ENCODE peak calls at places on chromosomes 13 and 19, in five cellular contexts. G, C, J, R and F are unnamed samples.
A peak's percentile ranks its signal among the peaks of the same experiment; 100 is the strongest.

GRCh38 chr19:41746593-41747227 is 8.6 kb upstream of the CEACAM6 start:
- DNase-seq in G (peak; percentile 77), C (no peak), J (peak; percentile 13), R (peak; percentile 49), F (peak; percentile 20)

GRCh38 chr13:93244141-93244917 is 17.7 kb downstream of the GPC6 start:
- DNase-seq in G (no peak), C (no peak), J (no peak), R (peak; percentile 57), F (no peak)

GRCh38 chr19:2477732-2478191 is 1.8 kb downstream of the GADD45B start:
- DNase-seq in G (no peak), C (no peak), J (no peak), R (peak; percentile 17), F (no peak)

GRCh38 chr13:27442071-27442647 is 8.2 kb downstream of the MTIF3 start:
- DNase-seq in G (no peak), C (no peak), J (no peak), R (no peak), F (no peak)

GRCh38 chr13:102609696-102610095 is 12.9 kb downstream of the TPP2 start:
- DNase-seq in G (no peak), C (no peak), J (no peak), R (no peak), F (no peak)

GRCh38 chr13:98443329-98443728 is 133.6 kb downstream of the STK24 start:
- DNase-seq in G (no peak), C (no peak), J (peak; percentile 23), R (peak; percentile 85), F (no peak)

GRCh38 chr19:294341-294818 is 3.2 kb upstream of the PLPP2 start:
- DNase-seq in G (no peak), C (no peak), J (no peak), R (no peak), F (no peak)

GRCh38 chr13:83221256-83221655 is 661.0 kb downstream of the SLITRK1 start:
- DNase-seq in G (no peak), C (no peak), J (no peak), R (peak; percentile 65), F (no peak)

GRCh38 chr13:73259061-73259908 is 200.5 kb downstream of the KLF5 start:
- DNase-seq in G (no peak), C (no peak), J (no peak), R (no peak), F (no peak)

GRCh38 chr19:1883784-1884183 is 1.5 kb downstream of the ABHD17A start:
- DNase-seq in G (no peak), C (no peak), J (no peak), R (no peak), F (no peak)

GRCh38 chr19:28567834-28568233 is 645.1 kb downstream of the UQCRFS1 start:
- DNase-seq in G (no peak), C (no peak), J (no peak), R (no peak), F (no peak)